ENCODE peak calls at places on chromosomes 4 and X, in seven cellular contexts. F, J, S, M, X, L and P are unnamed samples.

GRCh38 chr4:120826853-120827252 is 95.7 kb downstream of the PRDM5 start:
- DNase-seq in X (no peak), J (no peak), F (no peak), S (no peak), M (no peak), L (no peak), P (no peak)

GRCh38 chrX:108000751-108001150 is 18.6 kb upstream of the TEX13B start:
- DNase-seq in F (no peak), M (no peak), X (no peak), L (no peak), S (no peak), J (no peak), P (no peak)

GRCh38 chr4:1554876-1555265 is 129.2 kb downstream of the FAM53A start:
- DNase-seq in L (no peak), F (no peak), J (peak; percentile 66), M (no peak), X (no peak), S (no peak), P (no peak)

GRCh38 chrX:154738013-154738738 is 12.7 kb downstream of the GAB3 start:
- DNase-seq in M (no peak), J (no peak), X (no peak), S (no peak), L (peak; percentile 61), F (peak; percentile 88), P (peak; percentile 52)

GRCh38 chr4:120049732-120050494 is 16.7 kb downstream of the MAD2L1 start:
- DNase-seq in S (no peak), L (peak; percentile 81), X (peak; percentile 75), F (peak; percentile 92), M (peak; percentile 61), J (peak; percentile 79), P (peak; percentile 82)

GRCh38 chrX:153735274-153735673 is 10.6 kb downstream of the ABCD1 start:
- DNase-seq in S (no peak), X (no peak), L (no peak), F (no peak), J (no peak), M (peak; percentile 22), P (no peak)

GRCh38 chr4:108834167-108834566 is 71.3 kb upstream of the ETNPPL start:
- DNase-seq in X (no peak), S (no peak), J (no peak), L (no peak), F (peak; percentile 67), M (no peak), P (peak; percentile 15)

GRCh38 chr4:37770016-37770415 is 56.5 kb upstream of the PGM2 start:
- DNase-seq in L (no peak), M (no peak), J (no peak), S (no peak), F (no peak), X (no peak), P (no peak)

GRCh38 chr4:152304220-152304619 is 231.7 kb downstream of the FBXW7 start:
- DNase-seq in X (no peak), M (no peak), J (no peak), S (no peak), L (no peak), F (peak; percentile 47), P (no peak)

GRCh38 chr4:74444891-74445642 is at the start of gene AREG:
- DNase-seq in L (peak; percentile 81), F (peak; percentile 75), M (peak; percentile 90), J (peak; percentile 90), S (peak; percentile 95), X (peak; percentile 40), P (peak; percentile 48)

GRCh38 chr4:79964715-79965345 is 108.2 kb downstream of the ANTXR2 start:
- DNase-seq in M (no peak), X (no peak), F (peak; percentile 59), J (no peak), S (no peak), L (no peak), P (no peak)

GRCh38 chr4:107153956-107154355 is 117.8 kb upstream of the DKK2 start:
- DNase-seq in X (no peak), L (no peak), J (no peak), F (no peak), S (no peak), M (no peak), P (no peak)

GRCh38 chr4:128565565-128566186 is 243.8 kb upstream of the JADE1 start:
- DNase-seq in F (peak; percentile 47), J (peak; percentile 74), L (peak; percentile 45), M (no peak), X (no peak), S (peak; percentile 69), P (peak; percentile 55)

GRCh38 chrX:8748855-8749254 is 16.9 kb upstream of the ANOS1 start:
- DNase-seq in M (no peak), X (no peak), F (peak; percentile 46), S (no peak), J (no peak), L (no peak), P (peak; percentile 15)

GRCh38 chr4:171235516-171235915 is 577.7 kb upstream of the GALNTL6 start:
- DNase-seq in S (no peak), M (no peak), X (no peak), F (no peak), L (no peak), J (no peak), P (no peak)

GRCh38 chr4:143289370-143289769 is 47.3 kb upstream of the GAB1 start:
- DNase-seq in X (no peak), M (no peak), J (no peak), F (no peak), L (no peak), S (no peak), P (no peak)

GRCh38 chr4:138256608-138257007 is 14.5 kb upstream of the SLC7A11 start:
- DNase-seq in L (no peak), S (no peak), X (no peak), F (no peak), J (no peak), M (no peak), P (no peak)

GRCh38 chr4:40621592-40622512 is 7.8 kb downstream of the RBM47 start:
- DNase-seq in M (no peak), L (peak; percentile 61), F (peak; percentile 98), X (peak; percentile 47), J (peak; percentile 82), S (peak; percentile 83), P (peak; percentile 48)

GRCh38 chr4:17814140-17814539 is 3.4 kb downstream of the NCAPG start:
- DNase-seq in F (peak; percentile 62), S (no peak), L (no peak), M (no peak), X (no peak), J (no peak), P (no peak)

GRCh38 chr4:176261018-176261417 is 8.0 kb downstream of the ASB5 start:
- DNase-seq in X (no peak), M (no peak), S (no peak), J (no peak), F (no peak), L (no peak), P (no peak)

GRCh38 chr4:109359040-109359646 is 56.7 kb upstream of the COL25A1 start:
- DNase-seq in X (no peak), L (no peak), S (no peak), F (peak; percentile 15), J (no peak), M (peak; percentile 42), P (no peak)

GRCh38 chrX:119693032-119693995 is at the start of gene SEPTIN6:
- DNase-seq in X (peak; percentile 26), F (peak; percentile 91), L (peak; percentile 75), J (peak; percentile 72), M (peak; percentile 91), S (peak; percentile 81), P (peak; percentile 70)

GRCh38 chrX:119688856-119689455 is 4.0 kb downstream of the SEPTIN6 start:
- DNase-seq in M (peak; percentile 71), J (no peak), X (no peak), L (no peak), S (no peak), F (no peak), P (no peak)

GRCh38 chrX:119693996-119694451 is 1.1 kb upstream of the SEPTIN6 start:
- DNase-seq in J (no peak), S (no peak), F (peak; percentile 16), M (no peak), X (no peak), L (peak; percentile 20), P (no peak)

GRCh38 chrX:119692241-119693031 is 532 bp downstream of the SEPTIN6 start:
- DNase-seq in L (peak; percentile 41), J (peak; percentile 44), M (peak; percentile 75), F (peak; percentile 54), X (no peak), S (peak; percentile 68), P (peak; percentile 22)

GRCh38 chrX:119690921-119691716 is 1.8 kb downstream of the SEPTIN6 start:
- DNase-seq in X (no peak), L (peak; percentile 20), J (no peak), M (no peak), F (peak; percentile 90), S (no peak), P (no peak)
- H3K4me1 ChIP-seq in X (peaks cover 23% of the 10 kb centered on the region), L (peaks cover 3% of the 10 kb centered on the region), J (peaks cover 19% of the 10 kb centered on the region), M (peaks cover 38% of the 10 kb centered on the region), F (peaks cover 12% of the 10 kb centered on the region), S (peaks cover 5% of the 10 kb centered on the region), P (peaks cover 4% of the 10 kb centered on the region)

GRCh38 chr4:7781361-7781760 is 158.3 kb downstream of the AFAP1 start:
- DNase-seq in J (no peak), L (no peak), M (no peak), F (peak; percentile 75), X (no peak), S (peak; percentile 39), P (no peak)
- H3K36me3 ChIP-seq in J (peaks cover 46% of the 10 kb centered on the region), L (peaks cover 26% of the 10 kb centered on the region), M (no peaks in the 10 kb centered on the region), F (peaks cover 53% of the 10 kb centered on the region), X (no peaks in the 10 kb centered on the region), S (peaks cover 10% of the 10 kb centered on the region), P (peaks cover 89% of the 10 kb centered on the region)

GRCh38 chr4:15020502-15021286 is 18.4 kb downstream of the CPEB2 start:
- DNase-seq in X (no peak), F (no peak), S (no peak), L (no peak), J (no peak), M (no peak), P (no peak)

GRCh38 chr4:15021946-15022345 is 19.7 kb downstream of the CPEB2 start:
- DNase-seq in S (no peak), F (no peak), J (no peak), L (no peak), M (no peak), X (no peak), P (no peak)

GRCh38 chr4:15015170-15015569 is 12.9 kb downstream of the CPEB2 start:
- DNase-seq in J (no peak), L (no peak), S (no peak), X (no peak), M (no peak), F (no peak), P (no peak)

GRCh38 chr4:15021301-15021700 is 19.0 kb downstream of the CPEB2 start:
- DNase-seq in F (no peak), S (no peak), L (no peak), X (no peak), M (no peak), J (no peak), P (no peak)

GRCh38 chr4:15018389-15018788 is 16.1 kb downstream of the CPEB2 start:
- DNase-seq in M (no peak), X (no peak), L (no peak), S (no peak), F (no peak), J (no peak), P (no peak)
- H3K27ac ChIP-seq in M (no peak overlapping the region), X (no peak overlapping the region), L (peak overlapping the region; percentile 2), S (no peak overlapping the region), F (no peak overlapping the region), J (no peak overlapping the region), P (no peak overlapping the region)

DNA sequence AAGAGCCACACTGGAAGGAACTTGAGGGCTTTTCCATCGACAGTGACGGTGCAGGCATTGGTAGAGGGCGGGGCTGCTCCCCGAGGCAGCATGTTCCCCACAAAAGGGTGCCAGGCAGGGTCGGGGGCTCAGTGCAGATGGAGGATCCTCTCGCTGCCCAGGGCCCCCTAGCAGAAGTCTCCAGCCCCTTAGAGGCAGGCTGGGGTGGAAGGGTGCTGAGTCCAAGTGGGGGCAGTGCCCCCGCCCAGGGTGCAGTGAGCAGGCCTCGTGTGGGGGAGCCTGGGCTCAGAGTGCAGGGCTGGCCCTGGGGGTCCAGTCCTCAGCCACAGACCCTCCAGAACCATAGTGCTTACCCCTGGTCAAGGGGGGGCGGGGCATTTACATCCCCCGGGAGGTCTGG is 9.0 kb downstream of the CPZ start:
- DNase-seq in X (no peak), L (no peak), S (no peak), J (no peak), F (no peak), M (no peak), P (no peak)
- H3K4me1 ChIP-seq in X (no peaks in the 10 kb centered on the region), L (no peaks in the 10 kb centered on the region), S (no peaks in the 10 kb centered on the region), J (no peaks in the 10 kb centered on the region), F (peaks cover 25% of the 10 kb centered on the region), M (no peaks in the 10 kb centered on the region), P (peaks cover 54% of the 10 kb centered on the region)